ENCODE peak calls at places on chromosomes 7 and 10, in eight cellular contexts. One of them, this sample, is unnamed.

GRCh38 chr10:114492351-114493037 is 88.2 kb upstream of the AFAP1L2 start:
- DNase-seq in T-cell: peak; percentile 21
- DNase-seq in IMR-90: peak; percentile 34
- DNase-seq in caudate nucleus: no peak
- DNase-seq in glutamatergic neuron: no peak
- DNase-seq in AG08395: no peak
- DNase-seq in upper lobe of right lung: no peak
- DNase-seq in pulmonary artery endothelial cell: no peak
- DNase-seq in this sample: peak; percentile 34

GRCh38 chr7:73978681-73979563 is 49.1 kb upstream of the ELN start:
- DNase-seq in T-cell: no peak
- DNase-seq in IMR-90: no peak
- DNase-seq in caudate nucleus: no peak
- DNase-seq in glutamatergic neuron: peak; percentile 45
- DNase-seq in AG08395: no peak
- DNase-seq in upper lobe of right lung: peak; percentile 81
- DNase-seq in pulmonary artery endothelial cell: no peak
- DNase-seq in this sample: peak; percentile 29

GRCh38 chr10:29130190-29130673 is 158.6 kb upstream of the LYZL1 start:
- DNase-seq in T-cell: no peak
- DNase-seq in IMR-90: peak; percentile 51
- DNase-seq in caudate nucleus: no peak
- DNase-seq in glutamatergic neuron: no peak
- DNase-seq in AG08395: peak; percentile 31
- DNase-seq in upper lobe of right lung: no peak
- DNase-seq in pulmonary artery endothelial cell: no peak
- DNase-seq in this sample: peak; percentile 54

GRCh38 chr7:152857272-152857671 is 97.7 kb downstream of the ACTR3B start:
- DNase-seq in T-cell: no peak
- DNase-seq in IMR-90: no peak
- DNase-seq in caudate nucleus: no peak
- DNase-seq in glutamatergic neuron: no peak
- DNase-seq in AG08395: no peak
- DNase-seq in upper lobe of right lung: no peak
- DNase-seq in pulmonary artery endothelial cell: no peak
- DNase-seq in this sample: no peak

GRCh38 chr7:140310337-140311002 is 87.9 kb downstream of the SLC37A3 start:
- DNase-seq in T-cell: no peak
- DNase-seq in IMR-90: no peak
- DNase-seq in caudate nucleus: no peak
- DNase-seq in glutamatergic neuron: no peak
- DNase-seq in AG08395: no peak
- DNase-seq in upper lobe of right lung: no peak
- DNase-seq in pulmonary artery endothelial cell: no peak
- DNase-seq in this sample: no peak

GRCh38 chr7:37440738-37441404 is 7.8 kb downstream of the ELMO1 start:
- DNase-seq in T-cell: peak; percentile 9
- DNase-seq in IMR-90: no peak
- DNase-seq in caudate nucleus: no peak
- DNase-seq in glutamatergic neuron: no peak
- DNase-seq in AG08395: no peak
- DNase-seq in upper lobe of right lung: no peak
- DNase-seq in pulmonary artery endothelial cell: peak; percentile 56
- DNase-seq in this sample: no peak

GRCh38 chr7:48269066-48269465 is 97.8 kb downstream of the ABCA13 start:
- DNase-seq in T-cell: no peak
- DNase-seq in IMR-90: peak; percentile 18
- DNase-seq in caudate nucleus: no peak
- DNase-seq in glutamatergic neuron: no peak
- DNase-seq in AG08395: no peak
- DNase-seq in upper lobe of right lung: no peak
- DNase-seq in pulmonary artery endothelial cell: no peak
- DNase-seq in this sample: no peak

GRCh38 chr7:19122018-19122588 is 4.7 kb upstream of the TWIST1 start:
- DNase-seq in T-cell: no peak
- DNase-seq in IMR-90: peak; percentile 72
- DNase-seq in caudate nucleus: no peak
- DNase-seq in glutamatergic neuron: no peak
- DNase-seq in AG08395: no peak
- DNase-seq in upper lobe of right lung: no peak
- DNase-seq in pulmonary artery endothelial cell: peak; percentile 19
- DNase-seq in this sample: peak; percentile 75

GRCh38 chr7:24981544-24981951 is 1.6 kb upstream of the OSBPL3 start:
- DNase-seq in T-cell: peak; percentile 15
- DNase-seq in IMR-90: peak; percentile 67
- DNase-seq in caudate nucleus: peak; percentile 92
- DNase-seq in glutamatergic neuron: peak; percentile 41
- DNase-seq in AG08395: peak; percentile 66
- DNase-seq in upper lobe of right lung: peak; percentile 75
- DNase-seq in pulmonary artery endothelial cell: peak; percentile 13
- DNase-seq in this sample: peak; percentile 74

GRCh38 chr10:24642921-24643678 is 80.6 kb downstream of the ARHGAP21 start:
- DNase-seq in T-cell: no peak
- DNase-seq in IMR-90: peak; percentile 88
- DNase-seq in caudate nucleus: peak; percentile 11
- DNase-seq in glutamatergic neuron: no peak
- DNase-seq in AG08395: peak; percentile 82
- DNase-seq in upper lobe of right lung: no peak
- DNase-seq in pulmonary artery endothelial cell: peak; percentile 32
- DNase-seq in this sample: peak; percentile 91

GRCh38 chr7:105218215-105218614 is 170.5 kb downstream of the SRPK2 start:
- DNase-seq in T-cell: no peak
- DNase-seq in IMR-90: peak; percentile 8
- DNase-seq in caudate nucleus: no peak
- DNase-seq in glutamatergic neuron: no peak
- DNase-seq in AG08395: no peak
- DNase-seq in upper lobe of right lung: no peak
- DNase-seq in pulmonary artery endothelial cell: no peak
- DNase-seq in this sample: peak; percentile 63

GRCh38 chr7:26675143-26675887 is 189.1 kb downstream of the SKAP2 start:
- DNase-seq in T-cell: no peak
- DNase-seq in IMR-90: peak; percentile 84
- DNase-seq in caudate nucleus: peak; percentile 53
- DNase-seq in glutamatergic neuron: no peak
- DNase-seq in AG08395: peak; percentile 45
- DNase-seq in upper lobe of right lung: no peak
- DNase-seq in pulmonary artery endothelial cell: no peak
- DNase-seq in this sample: peak; percentile 86

GRCh38 chr10:75058142-75058541 is 53.3 kb upstream of the SAMD8 start:
- DNase-seq in T-cell: no peak
- DNase-seq in IMR-90: no peak
- DNase-seq in caudate nucleus: no peak
- DNase-seq in glutamatergic neuron: no peak
- DNase-seq in AG08395: peak; percentile 90
- DNase-seq in upper lobe of right lung: no peak
- DNase-seq in pulmonary artery endothelial cell: no peak
- DNase-seq in this sample: no peak

GRCh38 chr7:101945034-101945758 is 127.8 kb downstream of the CUX1 start:
- DNase-seq in T-cell: no peak
- DNase-seq in IMR-90: no peak
- DNase-seq in caudate nucleus: no peak
- DNase-seq in glutamatergic neuron: no peak
- DNase-seq in AG08395: no peak
- DNase-seq in upper lobe of right lung: peak; percentile 55
- DNase-seq in pulmonary artery endothelial cell: no peak
- DNase-seq in this sample: no peak

GRCh38 chr10:75765705-75766104 is 334.3 kb downstream of the LRMDA start:
- DNase-seq in T-cell: no peak
- DNase-seq in IMR-90: no peak
- DNase-seq in caudate nucleus: no peak
- DNase-seq in glutamatergic neuron: no peak
- DNase-seq in AG08395: no peak
- DNase-seq in upper lobe of right lung: no peak
- DNase-seq in pulmonary artery endothelial cell: no peak
- DNase-seq in this sample: no peak

GRCh38 chr7:94529516-94529915 is 19.9 kb downstream of the CASD1 start:
- DNase-seq in T-cell: no peak
- DNase-seq in IMR-90: peak; percentile 43
- DNase-seq in caudate nucleus: no peak
- DNase-seq in glutamatergic neuron: no peak
- DNase-seq in AG08395: peak; percentile 52
- DNase-seq in upper lobe of right lung: no peak
- DNase-seq in pulmonary artery endothelial cell: no peak
- DNase-seq in this sample: peak; percentile 56

GRCh38 chr7:71517940-71518339 is 386.0 kb downstream of the GALNT17 start:
- DNase-seq in T-cell: no peak
- DNase-seq in IMR-90: no peak
- DNase-seq in caudate nucleus: peak; percentile 12
- DNase-seq in glutamatergic neuron: no peak
- DNase-seq in AG08395: no peak
- DNase-seq in upper lobe of right lung: no peak
- DNase-seq in pulmonary artery endothelial cell: no peak
- DNase-seq in this sample: no peak

GRCh38 chr10:120433176-120433575 is 23.9 kb upstream of the PLPP4 start:
- DNase-seq in T-cell: no peak
- DNase-seq in IMR-90: no peak
- DNase-seq in caudate nucleus: no peak
- DNase-seq in glutamatergic neuron: no peak
- DNase-seq in AG08395: no peak
- DNase-seq in upper lobe of right lung: no peak
- DNase-seq in pulmonary artery endothelial cell: no peak
- DNase-seq in this sample: no peak

GRCh38 chr7:132577206-132578049 is 1.2 kb upstream of the PLXNA4 start:
- DNase-seq in T-cell: no peak
- DNase-seq in IMR-90: peak; percentile 16
- DNase-seq in caudate nucleus: peak; percentile 83
- DNase-seq in glutamatergic neuron: peak; percentile 89
- DNase-seq in AG08395: peak; percentile 76
- DNase-seq in upper lobe of right lung: peak; percentile 76
- DNase-seq in pulmonary artery endothelial cell: peak; percentile 41
- DNase-seq in this sample: no peak

GRCh38 chr7:66301249-66301648 is 96.1 kb downstream of the TPST1 start:
- DNase-seq in T-cell: no peak
- DNase-seq in IMR-90: no peak
- DNase-seq in caudate nucleus: no peak
- DNase-seq in glutamatergic neuron: no peak
- DNase-seq in AG08395: no peak
- DNase-seq in upper lobe of right lung: no peak
- DNase-seq in pulmonary artery endothelial cell: no peak
- DNase-seq in this sample: no peak

GRCh38 chr10:6065845-6066244 is 3.7 kb upstream of the IL2RA start:
- DNase-seq in T-cell: no peak
- DNase-seq in IMR-90: no peak
- DNase-seq in caudate nucleus: no peak
- DNase-seq in glutamatergic neuron: no peak
- DNase-seq in AG08395: no peak
- DNase-seq in upper lobe of right lung: no peak
- DNase-seq in pulmonary artery endothelial cell: no peak
- DNase-seq in this sample: no peak

GRCh38 chr7:31796375-31796774 is 109.4 kb downstream of the PPP1R17 start:
- DNase-seq in T-cell: no peak
- DNase-seq in IMR-90: peak; percentile 51
- DNase-seq in caudate nucleus: no peak
- DNase-seq in glutamatergic neuron: no peak
- DNase-seq in AG08395: no peak
- DNase-seq in upper lobe of right lung: no peak
- DNase-seq in pulmonary artery endothelial cell: no peak
- DNase-seq in this sample: peak; percentile 75

GRCh38 chr7:74572301-74573090 is 85.0 kb upstream of the GTF2I start:
- DNase-seq in T-cell: no peak
- DNase-seq in IMR-90: no peak
- DNase-seq in caudate nucleus: no peak
- DNase-seq in glutamatergic neuron: no peak
- DNase-seq in AG08395: no peak
- DNase-seq in upper lobe of right lung: no peak
- DNase-seq in pulmonary artery endothelial cell: no peak
- DNase-seq in this sample: no peak

GRCh38 chr10:72235544-72236279 is 19.6 kb upstream of the ASCC1 start:
- DNase-seq in T-cell: no peak
- DNase-seq in IMR-90: no peak
- DNase-seq in caudate nucleus: no peak
- DNase-seq in glutamatergic neuron: no peak
- DNase-seq in AG08395: no peak
- DNase-seq in upper lobe of right lung: no peak
- DNase-seq in pulmonary artery endothelial cell: no peak
- DNase-seq in this sample: no peak

GRCh38 chr10:125991009-125991788 is 94.8 kb downstream of the FANK1 start:
- DNase-seq in T-cell: no peak
- DNase-seq in IMR-90: no peak
- DNase-seq in caudate nucleus: no peak
- DNase-seq in glutamatergic neuron: no peak
- DNase-seq in AG08395: no peak
- DNase-seq in upper lobe of right lung: no peak
- DNase-seq in pulmonary artery endothelial cell: no peak
- DNase-seq in this sample: no peak

GRCh38 chr10:110681023-110681681 is 37.0 kb downstream of the RBM20 start:
- DNase-seq in T-cell: peak; percentile 8
- DNase-seq in IMR-90: peak; percentile 31
- DNase-seq in caudate nucleus: no peak
- DNase-seq in glutamatergic neuron: peak; percentile 78
- DNase-seq in AG08395: peak; percentile 31
- DNase-seq in upper lobe of right lung: no peak
- DNase-seq in pulmonary artery endothelial cell: no peak
- DNase-seq in this sample: peak; percentile 50

GRCh38 chr7:22351329-22351692 is 5.6 kb downstream of the RAPGEF5 start:
- DNase-seq in T-cell: no peak
- DNase-seq in IMR-90: no peak
- DNase-seq in caudate nucleus: no peak
- DNase-seq in glutamatergic neuron: no peak
- DNase-seq in AG08395: no peak
- DNase-seq in upper lobe of right lung: no peak
- DNase-seq in pulmonary artery endothelial cell: no peak
- DNase-seq in this sample: no peak

GRCh38 chr10:75265856-75266255 is 30.1 kb upstream of the COMTD1 start:
- DNase-seq in T-cell: no peak
- DNase-seq in IMR-90: no peak
- DNase-seq in caudate nucleus: no peak
- DNase-seq in glutamatergic neuron: no peak
- DNase-seq in AG08395: no peak
- DNase-seq in upper lobe of right lung: no peak
- DNase-seq in pulmonary artery endothelial cell: no peak
- DNase-seq in this sample: no peak

GRCh38 chr10:43138757-43139241 is 554 bp downstream of the CSGALNACT2 start:
- DNase-seq in T-cell: peak; percentile 72
- DNase-seq in IMR-90: peak; percentile 55
- DNase-seq in caudate nucleus: no peak
- DNase-seq in glutamatergic neuron: peak; percentile 50
- DNase-seq in AG08395: peak; percentile 35
- DNase-seq in upper lobe of right lung: no peak
- DNase-seq in pulmonary artery endothelial cell: no peak
- DNase-seq in this sample: peak; percentile 79

GRCh38 chr10:16843252-16843870 is 26.1 kb upstream of the RSU1 start:
- DNase-seq in T-cell: no peak
- DNase-seq in IMR-90: peak; percentile 82
- DNase-seq in caudate nucleus: peak; percentile 13
- DNase-seq in glutamatergic neuron: no peak
- DNase-seq in AG08395: peak; percentile 67
- DNase-seq in upper lobe of right lung: no peak
- DNase-seq in pulmonary artery endothelial cell: no peak
- DNase-seq in this sample: peak; percentile 93

GRCh38 chr10:49187044-49187484 is 1.1 kb downstream of the TMEM273 start:
- DNase-seq in T-cell: no peak
- DNase-seq in IMR-90: no peak
- DNase-seq in caudate nucleus: no peak
- DNase-seq in glutamatergic neuron: no peak
- DNase-seq in AG08395: no peak
- DNase-seq in upper lobe of right lung: peak; percentile 45
- DNase-seq in pulmonary artery endothelial cell: no peak
- DNase-seq in this sample: no peak

GRCh38 chr10:88164471-88164870 is 301.0 kb downstream of the PTEN start:
- DNase-seq in T-cell: no peak
- DNase-seq in IMR-90: no peak
- DNase-seq in caudate nucleus: no peak
- DNase-seq in glutamatergic neuron: no peak
- DNase-seq in AG08395: no peak
- DNase-seq in upper lobe of right lung: no peak
- DNase-seq in pulmonary artery endothelial cell: no peak
- DNase-seq in this sample: no peak

GRCh38 chr10:112919721-112920120 is 30.3 kb upstream of the TCF7L2 start:
- DNase-seq in T-cell: no peak
- DNase-seq in IMR-90: peak; percentile 87
- DNase-seq in caudate nucleus: no peak
- DNase-seq in glutamatergic neuron: no peak
- DNase-seq in AG08395: peak; percentile 81
- DNase-seq in upper lobe of right lung: no peak
- DNase-seq in pulmonary artery endothelial cell: no peak
- DNase-seq in this sample: peak; percentile 96

GRCh38 chr7:37728747-37729146 is 45.2 kb downstream of the GPR141 start:
- DNase-seq in T-cell: no peak
- DNase-seq in IMR-90: no peak
- DNase-seq in caudate nucleus: no peak
- DNase-seq in glutamatergic neuron: no peak
- DNase-seq in AG08395: no peak
- DNase-seq in upper lobe of right lung: no peak
- DNase-seq in pulmonary artery endothelial cell: no peak
- DNase-seq in this sample: no peak

This sample was measured in ELR.